ENCODE peak calls at places on chromosomes 11 and 22, in nine cellular contexts. T is A549; X is activated naive CD4-positive, alpha-beta T cell treated with Interleukin-2 at 50 U/mL for 16 hours; J is iPS DF 6.9; M is upper lobe of right lung; H is head of caudate nucleus; Z is NCI-H510A; K is activated CD4-positive, alpha-beta T cell treated with anti-CD3 and anti-CD28 coated beads for 4 hours; I is RCC 7860. Y is an unnamed sample.

GRCh38 chr11:45507916-45508315 is 157.5 kb downstream of the CHST1 start:
- DNase-seq in X (no peak), Z (no peak), I (no peak), M (no peak), J (no peak), T (no peak), K (no peak), H (no peak), Y (no peak)

GRCh38 chr11:86575208-86575855 is 97.1 kb downstream of the ME3 start:
- DNase-seq in I (peak), X (no peak), T (no peak), H (peak), M (no peak), K (no peak), Z (no peak), J (no peak), Y (no peak)

GRCh38 chr11:8699903-8700302 is 17.3 kb downstream of the RPL27A start:
- DNase-seq in T (no peak), M (no peak), H (peak), J (no peak), Z (no peak), K (no peak), I (no peak), X (no peak), Y (no peak)

GRCh38 chr11:72483412-72484186 is 49.3 kb upstream of the CLPB start:
- DNase-seq in I (no peak), K (no peak), M (no peak), Z (no peak), H (no peak), X (no peak), J (no peak), T (no peak), Y (no peak)

GRCh38 chr11:121141051-121141450 is 40.0 kb downstream of the TECTA start:
- DNase-seq in T (no peak), Z (no peak), H (no peak), M (no peak), K (no peak), J (no peak), X (no peak), I (no peak), Y (no peak)

GRCh38 chr11:77073328-77074001 is 6.7 kb downstream of the CAPN5 start:
- DNase-seq in M (peak), X (no peak), Z (peak), T (peak), J (no peak), H (no peak), K (no peak), I (peak), Y (no peak)

GRCh38 chr11:66970808-66971442 is 4.2 kb upstream of the C11orf86 start:
- DNase-seq in T (peak), K (no peak), M (no peak), H (peak), Z (no peak), J (no peak), X (peak), I (peak), Y (no peak)

GRCh38 chr11:120539681-120540369 is 28.3 kb downstream of the GRIK4 start:
- DNase-seq in J (no peak), Z (no peak), X (no peak), I (peak), K (no peak), H (no peak), T (no peak), M (no peak), Y (no peak)

GRCh38 chr22:36341640-36342041 is 46.1 kb downstream of the MYH9 start:
- DNase-seq in J (no peak), T (no peak), Z (no peak), X (no peak), M (no peak), K (no peak), I (no peak), H (no peak), Y (no peak)

GRCh38 chr11:20021212-20021611 is 139.1 kb downstream of the DBX1 start:
- DNase-seq in Z (no peak), H (no peak), T (no peak), K (no peak), I (no peak), X (no peak), J (no peak), M (no peak), Y (no peak)

GRCh38 chr11:107747622-107748021 is 35.8 kb upstream of the SLN start:
- DNase-seq in H (no peak), J (no peak), M (no peak), Z (no peak), X (no peak), T (no peak), K (no peak), I (no peak), Y (no peak)

GRCh38 chr22:48940988-48941902 is 886.4 kb downstream of the BRD1 start:
- DNase-seq in H (no peak), Z (no peak), M (peak), X (no peak), I (no peak), K (no peak), T (no peak), J (no peak), Y (no peak)

GRCh38 chr11:24575392-24575791 is 78.5 kb downstream of the LUZP2 start:
- DNase-seq in K (no peak), I (no peak), J (no peak), X (no peak), Z (no peak), H (no peak), T (no peak), M (no peak), Y (no peak)

Y was measured in cerebellar cortex.